ENCODE peak calls at places on chromosomes 5 and 9, in eight cellular contexts. O, K, P, J, Y, D, U and G are unnamed samples.

GRCh38 chr9:114989600-114990410 is 59.4 kb upstream of the TNFSF8 start:
- DNase-seq in Y (no peak), J (peak; percentile 43), O (no peak), K (no peak), D (no peak), U (peak; percentile 61), P (no peak), G (peak; percentile 74)

GRCh38 chr9:107883496-107884120 is 394.0 kb upstream of the KLF4 start:
- DNase-seq in D (no peak), U (no peak), K (no peak), P (no peak), J (no peak), Y (no peak), O (no peak), G (no peak)

GRCh38 chr5:179272326-179273073 is 72.8 kb downstream of the ADAMTS2 start:
- DNase-seq in U (no peak), O (no peak), K (no peak), P (no peak), J (no peak), D (peak; percentile 30), Y (no peak), G (no peak)

GRCh38 chr5:138985683-138986082 is 110.5 kb upstream of the LRRTM2 start:
- DNase-seq in P (no peak), K (no peak), U (no peak), J (no peak), Y (no peak), D (peak; percentile 27), O (no peak), G (no peak)

GRCh38 chr9:13755551-13755950 is 476.1 kb upstream of the MPDZ start:
- DNase-seq in O (no peak), P (no peak), Y (no peak), D (no peak), K (no peak), J (no peak), U (no peak), G (no peak)

GRCh38 chr5:179862296-179862695 is 3.7 kb upstream of the MRNIP start:
- DNase-seq in U (no peak), J (no peak), P (no peak), O (no peak), Y (no peak), K (no peak), D (no peak), G (no peak)

GRCh38 chr9:36337865-36338264 is 62.2 kb downstream of the RNF38 start:
- DNase-seq in O (peak; percentile 29), K (no peak), U (no peak), J (peak; percentile 11), Y (no peak), P (no peak), D (no peak), G (no peak)

GRCh38 chr5:143436871-143437270 is 33.4 kb upstream of the NR3C1 start:
- DNase-seq in Y (no peak), U (no peak), P (no peak), K (no peak), J (no peak), D (no peak), O (no peak), G (no peak)

GRCh38 chr9:108919517-108919916 is 14.4 kb downstream of the ELP1 start:
- DNase-seq in D (no peak), U (no peak), O (no peak), J (no peak), K (no peak), Y (no peak), P (no peak), G (no peak)

GRCh38 chr9:70165006-70165602 is 93.7 kb upstream of the SMC5 start:
- DNase-seq in K (no peak), Y (no peak), U (no peak), O (no peak), D (no peak), J (no peak), P (no peak), G (no peak)

GRCh38 chr5:94870496-94871214 is 252.2 kb downstream of the SLF1 start:
- DNase-seq in K (no peak), D (peak; percentile 69), O (no peak), U (no peak), P (no peak), Y (no peak), J (no peak), G (no peak)

GRCh38 chr9:128153117-128153946 is 4.1 kb downstream of the LCN2 start:
- DNase-seq in O (no peak), D (peak; percentile 46), Y (no peak), K (no peak), P (no peak), J (no peak), U (no peak), G (no peak)

GRCh38 chr9:83339435-83339834 is 198.8 kb downstream of the FRMD3 start:
- DNase-seq in U (no peak), K (no peak), D (no peak), O (no peak), Y (no peak), J (no peak), P (no peak), G (no peak)

GRCh38 chr5:146652547-146652946 is 136.6 kb upstream of the GPR151 start:
- DNase-seq in Y (no peak), O (no peak), U (no peak), K (no peak), P (no peak), J (no peak), D (no peak), G (no peak)

GRCh38 chr5:171992813-171993212 is 13.6 kb downstream of the FBXW11 start:
- DNase-seq in O (no peak), J (no peak), Y (no peak), K (no peak), P (no peak), U (no peak), D (no peak), G (no peak)

GRCh38 chr5:63963080-63963735 is 963 bp upstream of the HTR1A start:
- DNase-seq in J (peak; percentile 78), K (peak; percentile 40), P (peak; percentile 2), Y (peak; percentile 5), D (peak; percentile 89), O (peak; percentile 54), U (peak; percentile 23), G (peak; percentile 45)

GRCh38 chr5:104650313-104650712 is 1087.7 kb upstream of the NUDT12 start:
- DNase-seq in U (no peak), O (no peak), P (peak; percentile 3), J (no peak), K (no peak), D (no peak), Y (no peak), G (no peak)

GRCh38 chr5:59206132-59206581 is 623.3 kb downstream of the RAB3C start:
- DNase-seq in P (no peak), U (no peak), J (no peak), K (no peak), O (no peak), Y (peak; percentile 59), D (no peak), G (no peak)

GRCh38 chr5:6804766-6805165 is 91.5 kb downstream of the TENT4A start:
- DNase-seq in D (no peak), O (no peak), Y (peak; percentile 16), P (no peak), K (no peak), U (no peak), J (no peak), G (no peak)

GRCh38 chr9:115691097-115691496 is 462.5 kb upstream of the PAPPA start:
- DNase-seq in O (no peak), P (no peak), K (no peak), Y (peak; percentile 98), U (no peak), J (no peak), D (no peak), G (no peak)

GRCh38 chr5:5800801-5801761 is 378.6 kb downstream of the ICE1 start:
- DNase-seq in J (no peak), D (no peak), U (no peak), O (no peak), K (no peak), P (no peak), Y (no peak), G (no peak)

GRCh38 chr5:170633235-170634041 is 129.6 kb downstream of the KCNIP1 start:
- DNase-seq in Y (peak; percentile 46), K (peak; percentile 68), P (peak; percentile 68), J (no peak), D (peak; percentile 86), O (no peak), U (no peak), G (peak; percentile 37)

GRCh38 chr9:444528-444927 is 229.9 kb downstream of the DOCK8 start:
- DNase-seq in Y (no peak), K (no peak), U (no peak), D (peak; percentile 59), O (no peak), J (no peak), P (no peak), G (no peak)

GRCh38 chr5:31471916-31472315 is 60.0 kb downstream of the DROSHA start:
- DNase-seq in J (no peak), P (no peak), D (no peak), K (no peak), U (no peak), Y (no peak), O (no peak), G (no peak)

GRCh38 chr5:127053049-127053448 is 20.3 kb downstream of the C5orf63 start:
- DNase-seq in O (no peak), P (no peak), K (no peak), U (no peak), Y (no peak), D (no peak), J (no peak), G (no peak)

GRCh38 chr5:138354926-138355378 is 2.5 kb downstream of the KDM3B start:
- DNase-seq in U (peak; percentile 56), D (peak; percentile 78), J (peak; percentile 74), O (no peak), K (no peak), P (peak; percentile 52), Y (peak; percentile 79), G (peak; percentile 27)

GRCh38 chr5:58666598-58667595 is 84.0 kb downstream of the RAB3C start:
- DNase-seq in Y (no peak), P (no peak), K (no peak), O (no peak), D (no peak), J (no peak), U (no peak), G (no peak)

GRCh38 chr9:124749284-124749683 is 21.8 kb downstream of the NR6A1 start:
- DNase-seq in P (no peak), J (no peak), O (no peak), U (no peak), D (no peak), K (no peak), Y (no peak), G (no peak)

GRCh38 chr5:56523779-56524178 is 290.6 kb upstream of the ANKRD55 start:
- DNase-seq in D (no peak), P (no peak), K (no peak), J (no peak), Y (no peak), U (no peak), O (no peak), G (no peak)

GRCh38 chr5:83718195-83718825 is 2.3 kb downstream of the HAPLN1 start:
- DNase-seq in D (peak; percentile 69), P (peak; percentile 12), O (peak; percentile 64), Y (peak; percentile 17), U (peak; percentile 14), J (peak; percentile 69), K (peak; percentile 57), G (peak; percentile 57)

GRCh38 chr5:81751836-81752643 is 1.1 kb upstream of the SSBP2 start:
- DNase-seq in K (no peak), Y (no peak), U (no peak), J (no peak), O (no peak), D (no peak), P (no peak), G (no peak)

GRCh38 chr5:25441810-25442209 is 797.0 kb upstream of the CDH10 start:
- DNase-seq in P (no peak), J (no peak), Y (no peak), O (no peak), U (no peak), D (no peak), K (no peak), G (no peak)

GRCh38 chr5:135667662-135668061 is 88.9 kb upstream of the CXCL14 start:
- DNase-seq in P (no peak), O (no peak), K (no peak), U (no peak), J (no peak), Y (no peak), D (no peak), G (no peak)

GRCh38 chr5:180330810-180331646 is 22.1 kb downstream of the GFPT2 start:
- DNase-seq in U (no peak), Y (peak; percentile 98), J (no peak), O (no peak), P (no peak), D (peak; percentile 69), K (no peak), G (no peak)